ENCODE peak calls at places on chromosomes 3 and 15, in six cellular contexts. I is cardiac fibroblast; T is AG04450; H is fibroblast of pulmonary artery; Z is epithelial cell of esophagus; X is CD4-positive, CD25-positive, alpha-beta regulatory T cell. P is an unnamed sample.

GRCh38 chr3:35664460-35664919 is 25.2 kb downstream of the ARPP21 start:
- DNase-seq in X (no peak), H (peak), Z (peak), I (peak), T (peak), P (peak)

GRCh38 chr3:53845103-53845880 is 927 bp downstream of the CHDH start:
- DNase-seq in H (peak), T (no peak), Z (peak), X (no peak), I (peak), P (peak)

GRCh38 chr15:27414168-27414870 is 443.3 kb downstream of the GABRG3 start:
- DNase-seq in T (no peak), H (no peak), I (no peak), Z (peak), X (no peak), P (peak)

GRCh38 chr3:105647047-105647446 is 221.8 kb downstream of the CBLB start:
- DNase-seq in I (peak), X (no peak), H (peak), Z (peak), T (peak), P (peak)

GRCh38 chr3:31622636-31623288 is 90.0 kb downstream of the STT3B start:
- DNase-seq in T (no peak), I (no peak), H (no peak), X (no peak), Z (no peak), P (no peak)

GRCh38 chr3:30611613-30612421 is 5.4 kb downstream of the TGFBR2 start:
- DNase-seq in T (no peak), I (peak), Z (peak), X (no peak), H (peak), P (peak)

GRCh38 chr3:16463119-16463518 is 50.4 kb downstream of the RFTN1 start:
- DNase-seq in X (no peak), H (no peak), Z (no peak), I (no peak), T (no peak), P (no peak)

GRCh38 chr3:49668414-49668797 is 5.7 kb upstream of the APEH start:
- DNase-seq in H (no peak), I (no peak), Z (no peak), T (no peak), X (no peak), P (no peak)

GRCh38 chr3:124115965-124116364 is 124.0 kb upstream of the ROPN1 start:
- DNase-seq in T (no peak), Z (no peak), X (no peak), I (no peak), H (no peak), P (no peak)

GRCh38 chr3:197363553-197364409 is 65.4 kb upstream of the DLG1 start:
- DNase-seq in I (no peak), Z (no peak), H (no peak), T (no peak), X (no peak), P (no peak)

GRCh38 chr3:174442317-174442682 is 416.8 kb upstream of the NAALADL2 start:
- DNase-seq in X (no peak), H (no peak), I (peak), Z (no peak), T (no peak), P (no peak)

GRCh38 chr3:129543156-129543790 is at the start of gene H1-8:
- DNase-seq in H (no peak), I (no peak), Z (no peak), T (no peak), X (no peak), P (no peak)

GRCh38 chr3:147356909-147357733 is 49.2 kb downstream of the ZIC4 start:
- DNase-seq in T (no peak), I (no peak), Z (no peak), X (no peak), H (no peak), P (no peak)

GRCh38 chr3:16761576-16761975 is 123.2 kb upstream of the PLCL2 start:
- DNase-seq in H (no peak), X (no peak), Z (no peak), T (no peak), I (no peak), P (no peak)

GRCh38 chr15:66981746-66982145 is 83.7 kb upstream of the SMAD3 start:
- DNase-seq in Z (no peak), I (no peak), X (no peak), T (no peak), H (no peak), P (no peak)

GRCh38 chr3:177410734-177411133 is 213.5 kb upstream of the TBL1XR1 start:
- DNase-seq in H (no peak), I (no peak), T (no peak), Z (no peak), X (no peak), P (no peak)

GRCh38 chr15:81225161-81225671 is 28.5 kb downstream of the IL16 start:
- DNase-seq in I (peak), T (no peak), X (no peak), H (no peak), Z (no peak), P (no peak)

GRCh38 chr3:155491696-155492095 is 198.2 kb upstream of the STRIT1 start:
- DNase-seq in H (no peak), Z (no peak), T (no peak), X (no peak), I (no peak), P (no peak)

GRCh38 chr3:168094877-168095610 is 680 bp downstream of the GOLIM4 start:
- DNase-seq in T (no peak), H (peak), Z (peak), X (no peak), I (peak), P (peak)

GRCh38 chr3:28564211-28564610 is 215.6 kb upstream of the AZI2 start:
- DNase-seq in I (peak), T (no peak), Z (no peak), H (peak), X (no peak), P (no peak)

GRCh38 chr3:114380233-114380645 is 86.4 kb downstream of the TIGIT start:
- DNase-seq in T (peak), I (peak), H (peak), Z (peak), X (no peak), P (peak)

GRCh38 chr3:16205156-16205870 is 30.8 kb downstream of the GALNT15 start:
- DNase-seq in H (no peak), I (no peak), Z (peak), T (no peak), X (no peak), P (no peak)

GRCh38 chr3:127848131-127849129 is 26.1 kb upstream of the MGLL start:
- DNase-seq in I (peak), H (peak), Z (peak), T (no peak), X (no peak), P (peak)

GRCh38 chr3:53045784-53046170 is at the start of gene SFMBT1:
- DNase-seq in Z (peak), I (peak), T (no peak), H (peak), X (peak), P (peak)

GRCh38 chr3:157160652-157161480 is 919 bp upstream of the CCNL1 start:
- DNase-seq in H (peak), Z (peak), X (peak), T (peak), I (peak), P (peak)

GRCh38 chr3:141963301-141963700 is 86.9 kb downstream of the ATP1B3 start:
- DNase-seq in Z (peak), I (no peak), H (no peak), X (no peak), T (no peak), P (no peak)

GRCh38 chr15:60091150-60091549 is 87.0 kb downstream of the FOXB1 start:
- DNase-seq in X (no peak), T (peak), Z (peak), H (peak), I (peak), P (peak)

GRCh38 chr3:99681512-99681911 is 43.1 kb downstream of the COL8A1 start:
- DNase-seq in T (no peak), H (no peak), I (no peak), X (no peak), Z (no peak), P (no peak)

GRCh38 chr3:143206955-143207337 is 87.4 kb downstream of the CHST2 start:
- DNase-seq in T (no peak), X (no peak), H (no peak), I (no peak), Z (no peak), P (no peak)

GRCh38 chr15:42286445-42287029 is 13.3 kb upstream of the TMEM87A start:
- DNase-seq in T (no peak), I (peak), X (no peak), H (peak), Z (no peak), P (peak)

GRCh38 chr3:52423214-52423613 is 21.7 kb downstream of the SEMA3G start:
- DNase-seq in X (no peak), I (no peak), H (no peak), T (no peak), Z (no peak), P (no peak)

GRCh38 chr15:96544162-96544756 is 213.8 kb downstream of the NR2F2 start:
- DNase-seq in T (no peak), H (no peak), I (no peak), X (no peak), Z (no peak), P (no peak)

GRCh38 chr15:78831229-78832207 is 20.3 kb upstream of the ADAMTS7 start:
- DNase-seq in X (no peak), I (no peak), Z (no peak), H (no peak), T (no peak), P (no peak)

GRCh38 chr3:84806958-84807357 is 151.8 kb upstream of the CADM2 start:
- DNase-seq in H (no peak), X (no peak), Z (no peak), T (no peak), I (no peak), P (no peak)

DNA sequence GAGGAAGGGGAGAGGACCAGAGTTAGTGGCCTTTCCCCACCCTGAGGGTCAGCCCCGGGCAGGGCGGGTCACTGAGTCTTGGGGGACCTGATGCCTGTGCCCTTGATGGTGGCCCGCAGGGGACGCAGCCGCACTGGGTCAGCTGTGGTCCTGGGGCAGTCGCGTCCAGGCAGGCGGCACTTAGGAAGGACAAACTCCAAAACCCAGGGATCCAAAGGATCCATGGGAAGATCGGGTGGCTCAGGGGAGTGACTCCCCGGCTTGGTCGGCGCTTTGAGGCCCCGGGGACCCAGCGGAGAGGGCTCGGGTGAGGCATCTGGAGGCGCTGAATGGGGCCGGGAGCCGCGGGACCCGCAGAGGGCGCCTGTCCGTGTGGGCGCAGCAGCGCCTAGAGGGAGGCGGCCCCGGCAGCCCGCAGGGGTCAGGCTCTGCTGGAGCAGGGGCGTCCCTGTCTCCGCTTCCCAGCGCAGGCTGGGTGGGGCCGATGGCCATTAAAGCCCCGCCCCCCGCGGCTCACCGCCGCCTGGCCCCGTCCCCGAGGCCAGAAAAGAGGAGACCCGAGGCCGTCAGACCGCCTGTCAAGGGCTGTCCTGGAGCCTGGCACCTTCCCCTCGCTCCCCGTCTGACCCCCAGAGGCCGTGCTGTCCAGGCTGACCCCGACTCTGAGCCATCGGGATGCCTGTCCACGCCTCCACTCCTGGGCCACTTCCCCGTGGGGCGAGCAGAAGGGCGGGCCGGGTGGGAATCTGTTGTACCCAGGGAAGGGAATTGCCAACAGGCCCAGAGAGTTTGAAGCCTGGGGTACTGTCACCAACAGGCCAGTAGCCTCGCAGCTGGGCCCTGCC is 17.4 kb downstream of the CIDEC start:
- DNase-seq in I (peak), T (no peak), H (peak), X (no peak), Z (no peak), P (peak)
- H3K4me3 ChIP-seq in I (no peak), T (no peak), H (no peak), X (no peak), Z (no peak), P (peak)

GRCh38 chr3:185532881-185533280 is 19.5 kb downstream of the LIPH start:
- DNase-seq in I (no peak), T (no peak), Z (no peak), H (no peak), X (no peak), P (no peak)
- H3K4me3 ChIP-seq in I (no peak), T (no peak), Z (no peak), H (no peak), X (no peak), P (no peak)

DNA sequence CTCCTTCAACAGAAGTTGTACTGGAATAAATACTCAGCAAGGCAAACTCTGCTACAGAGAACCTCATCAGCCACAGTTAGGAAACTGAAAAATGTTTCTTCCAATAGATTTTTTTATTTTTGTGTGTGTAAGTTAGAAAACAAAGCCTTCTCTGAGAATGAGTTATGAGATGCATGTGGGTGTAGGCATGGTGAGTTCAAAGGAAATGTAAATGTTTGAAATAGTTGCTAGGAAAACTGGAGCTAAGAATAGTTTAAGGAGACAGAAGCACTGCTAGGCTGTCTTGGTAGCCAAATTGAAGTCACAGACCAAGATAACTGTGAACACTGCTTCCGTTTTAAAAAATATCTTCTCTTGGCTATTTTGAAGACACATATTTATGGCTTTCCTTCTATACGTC is 1501.3 kb upstream of the CADM2 start:
- DNase-seq in Z (no peak), X (no peak), H (no peak), I (no peak), T (no peak), P (peak)
- H3K4me3 ChIP-seq in Z (no peak), X (no peak), H (no peak), I (no peak), T (no peak), P (no peak)

DNA sequence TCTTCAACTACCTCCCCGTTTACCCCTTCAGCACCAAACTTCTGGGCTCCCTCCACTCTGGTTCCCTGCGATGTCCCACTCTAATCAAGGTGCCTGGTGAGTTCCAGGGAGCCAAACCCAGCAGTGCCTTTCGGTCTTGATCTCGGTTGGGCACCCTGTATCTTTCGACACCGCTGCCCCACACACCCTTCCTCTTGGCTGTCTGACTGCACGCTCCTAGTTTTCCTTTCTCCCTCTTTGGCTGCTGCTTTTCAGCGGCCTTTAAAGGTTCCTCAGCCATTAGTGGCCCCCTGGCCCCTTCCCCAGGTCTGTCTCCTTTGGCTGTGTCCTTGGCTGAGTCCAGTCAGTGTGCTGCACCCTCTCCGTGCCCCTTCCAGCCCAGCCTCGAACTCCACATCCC is 784 bp downstream of the TTLL3 start:
- DNase-seq in Z (no peak), T (no peak), H (no peak), I (no peak), X (no peak), P (no peak)
- H3K4me3 ChIP-seq in Z (peak), T (peak), H (peak), I (peak), X (peak), P (peak)

DNA sequence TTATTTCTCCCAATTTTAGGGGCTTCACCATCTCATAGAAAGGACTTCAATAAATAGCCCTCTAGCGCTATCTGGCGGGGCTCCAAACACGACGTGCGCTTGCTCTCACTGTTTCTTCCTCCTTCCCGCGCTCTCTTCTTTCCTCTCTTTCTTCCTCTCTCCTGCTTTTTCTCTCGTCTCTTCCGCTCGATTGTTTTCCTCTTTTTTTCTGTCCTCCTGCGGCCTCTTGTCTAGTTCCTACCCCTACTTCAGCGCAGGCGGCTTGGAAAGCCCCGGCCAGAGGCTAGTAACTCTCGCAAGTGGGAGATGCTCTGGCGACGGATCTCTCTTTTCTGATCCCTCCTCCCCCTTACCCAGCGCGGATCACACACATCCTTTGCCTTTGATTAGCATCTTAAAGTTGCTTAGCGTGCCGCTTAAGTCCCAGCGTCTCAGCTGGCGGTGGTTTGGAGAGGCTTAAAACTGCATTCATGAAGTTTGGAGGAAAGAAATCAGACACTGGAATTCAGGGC is 6.2 kb upstream of the MEIS2 start:
- DNase-seq in I (peak), X (no peak), H (peak), T (no peak), Z (peak), P (peak)
- H3K4me3 ChIP-seq in I (peak), X (no peak), H (peak), T (peak), Z (no peak), P (no peak)

DNA sequence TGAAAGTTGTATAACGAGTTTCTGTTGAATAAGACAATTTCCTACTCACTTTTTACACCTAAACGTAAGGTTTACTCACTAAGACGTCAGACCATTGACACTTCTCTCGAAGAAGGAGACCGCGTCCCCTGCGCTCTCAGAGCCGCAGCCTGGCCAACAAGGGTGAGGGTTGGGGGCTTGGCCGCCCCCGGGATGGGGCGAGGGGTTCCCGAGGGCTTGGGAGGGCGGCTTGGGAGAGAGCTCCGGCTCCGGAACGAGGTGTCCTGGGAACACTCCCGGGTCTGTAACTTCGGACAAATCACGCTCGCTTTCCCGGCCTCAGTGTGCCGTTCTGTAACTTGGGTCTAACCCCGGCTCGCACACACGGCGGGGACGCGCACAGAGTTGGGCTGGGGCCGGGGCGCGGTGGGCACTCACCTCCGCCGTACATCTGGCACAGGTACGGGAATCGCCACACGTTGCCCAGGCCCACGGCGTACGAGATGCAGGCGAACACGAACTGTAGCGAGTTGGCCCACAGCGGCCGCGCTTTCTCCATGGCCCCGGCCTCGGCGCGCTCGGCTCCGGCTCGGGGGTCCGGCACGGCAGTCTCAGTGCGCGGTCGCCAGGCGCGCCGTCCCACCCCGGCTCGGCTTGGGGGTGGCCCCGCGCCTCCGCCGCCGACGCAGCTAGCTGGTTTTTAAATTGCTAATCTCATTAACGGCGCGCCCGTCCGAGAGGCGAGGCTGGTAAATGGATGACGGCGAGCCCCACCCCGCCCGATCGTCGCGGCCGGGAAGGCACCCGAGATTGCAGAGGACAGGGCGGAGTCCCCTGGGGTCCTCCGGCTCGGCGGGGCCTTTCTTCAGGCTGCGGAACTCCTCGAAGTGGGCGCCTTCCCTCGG is at the start of gene SLC6A20:
- DNase-seq in X (no peak), I (no peak), Z (peak), H (no peak), T (no peak), P (no peak)
- H3K4me3 ChIP-seq in X (peak), I (no peak), Z (peak), H (no peak), T (no peak), P (peak)

P was measured in choroid plexus epithelial cell.